ENCODE peak calls at places on chromosomes 3 and 15, in four cellular contexts. L, I, F and T are unnamed samples.

GRCh38 chr3:51445544-51446280 is 54.1 kb downstream of the DCAF1 start:
- DNase-seq in L (no peak), I (no peak), F (no peak), T (no peak)

GRCh38 chr3:195906865-195907729 is 1.3 kb downstream of the TNK2 start:
- DNase-seq in L (no peak), I (no peak), F (peak; percentile 19), T (peak; percentile 54)

GRCh38 chr15:33910741-33911140 is 57.6 kb upstream of the CHRM5 start:
- DNase-seq in L (no peak), I (no peak), F (peak; percentile 69), T (no peak)

GRCh38 chr3:112078125-112079083 is 7.8 kb upstream of the C3orf52 start:
- DNase-seq in L (no peak), I (no peak), F (no peak), T (no peak)

GRCh38 chr3:194365978-194366490 is 3.5 kb downstream of the LRRC15 start:
- DNase-seq in L (no peak), I (no peak), F (no peak), T (no peak)

GRCh38 chr3:65936908-65937638 is 101.6 kb downstream of the MAGI1 start:
- DNase-seq in L (no peak), I (no peak), F (no peak), T (no peak)

GRCh38 chr15:69976366-69976994 is 121.2 kb downstream of the TLE3 start:
- DNase-seq in L (peak; percentile 53), I (peak; percentile 70), F (peak; percentile 41), T (peak; percentile 70)

GRCh38 chr3:72487946-72488735 is 360.1 kb downstream of the SHQ1 start:
- DNase-seq in L (no peak), I (no peak), F (peak; percentile 15), T (no peak)

GRCh38 chr3:76038949-76039348 is 253.6 kb upstream of the ZNF717 start:
- DNase-seq in L (no peak), I (no peak), F (no peak), T (no peak)

GRCh38 chr15:68789921-68790575 is 30.6 kb downstream of the ANP32A start:
- DNase-seq in L (peak; percentile 75), I (no peak), F (peak; percentile 58), T (peak; percentile 95)

GRCh38 chr15:47179988-47180387 is 537.3 kb upstream of the SEMA6D start:
- DNase-seq in L (no peak), I (no peak), F (no peak), T (no peak)

GRCh38 chr15:73127302-73127936 is 75.2 kb downstream of the NEO1 start:
- DNase-seq in L (peak; percentile 50), I (peak; percentile 55), F (peak; percentile 30), T (peak; percentile 73)

GRCh38 chr3:110027446-110027845 is 690.1 kb upstream of the DPPA4 start:
- DNase-seq in L (no peak), I (no peak), F (peak; percentile 78), T (no peak)

GRCh38 chr3:16385151-16385550 is 120.1 kb downstream of the OXNAD1 start:
- DNase-seq in L (no peak), I (no peak), F (peak; percentile 45), T (no peak)

GRCh38 chr15:63104727-63105126 is 16.9 kb upstream of the LACTB start:
- DNase-seq in L (no peak), I (no peak), F (peak; percentile 53), T (no peak)

GRCh38 chr15:87604857-87605446 is 651.6 kb downstream of the NTRK3 start:
- DNase-seq in L (peak; percentile 53), I (no peak), F (no peak), T (peak; percentile 53)
- H4K5ac ChIP-seq in L (no peak overlapping the region), I (no peak overlapping the region), F (no peak overlapping the region), T (no peak overlapping the region)

GRCh38 chr15:40267670-40268069 is 15.2 kb downstream of the ANKRD63 start:
- DNase-seq in L (no peak), I (no peak), F (no peak), T (no peak)
- H3K56ac ChIP-seq in L (no peak overlapping the region), I (no peak overlapping the region), F (no peak overlapping the region), T (no peak overlapping the region)

GRCh38 chr15:85381850-85382751 is 1.7 kb downstream of the AKAP13 start:
- DNase-seq in L (no peak), I (no peak), F (no peak), T (no peak)
- H4K5ac ChIP-seq in L (no peak overlapping the region), I (no peak overlapping the region), F (no peak overlapping the region), T (no peak overlapping the region)

GRCh38 chr3:127150915-127151564 is 41.9 kb upstream of the PRR23E start:
- DNase-seq in L (no peak), I (no peak), F (no peak), T (no peak)
- H3K56ac ChIP-seq in L (no peak overlapping the region), I (no peak overlapping the region), F (no peak overlapping the region), T (no peak overlapping the region)

DNA sequence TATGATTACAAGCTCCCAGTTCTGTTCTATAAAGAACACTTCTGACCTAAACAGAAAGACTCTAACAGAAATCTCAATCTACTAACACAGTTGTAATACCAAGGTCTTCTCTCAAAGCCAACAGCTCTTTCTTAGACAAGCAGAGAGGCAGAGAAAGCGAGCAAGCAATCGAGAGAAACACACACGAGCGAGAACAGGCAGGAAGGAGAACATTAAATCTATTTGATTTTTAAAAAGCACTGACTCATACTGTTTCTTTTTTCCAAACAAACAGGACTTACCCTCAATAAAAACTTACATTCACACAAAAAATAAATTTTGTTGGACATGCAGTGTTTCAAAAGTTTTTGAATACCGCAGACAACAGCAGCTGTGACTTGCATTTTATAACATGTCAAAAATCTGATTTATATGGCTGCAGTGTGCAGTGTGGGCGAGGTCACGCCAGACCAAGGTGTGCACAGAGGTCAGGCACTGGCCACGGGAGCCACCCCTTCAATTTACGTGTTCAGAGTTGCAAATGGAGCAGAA is at the start of gene NRG4:
- DNase-seq in L (no peak), I (no peak), F (peak; percentile 6), T (no peak)
- H4K5ac ChIP-seq in L (no peak within 1 kb of the TSS), I (no peak within 1 kb of the TSS), F (no peak within 1 kb of the TSS), T (no peak within 1 kb of the TSS)

GRCh38 chr3:17562845-17563244 is 179.6 kb downstream of the TBC1D5 start:
- DNase-seq in L (no peak), I (no peak), F (no peak), T (no peak)
- H3K56ac ChIP-seq in L (no peak overlapping the region), I (no peak overlapping the region), F (no peak overlapping the region), T (no peak overlapping the region)

DNA sequence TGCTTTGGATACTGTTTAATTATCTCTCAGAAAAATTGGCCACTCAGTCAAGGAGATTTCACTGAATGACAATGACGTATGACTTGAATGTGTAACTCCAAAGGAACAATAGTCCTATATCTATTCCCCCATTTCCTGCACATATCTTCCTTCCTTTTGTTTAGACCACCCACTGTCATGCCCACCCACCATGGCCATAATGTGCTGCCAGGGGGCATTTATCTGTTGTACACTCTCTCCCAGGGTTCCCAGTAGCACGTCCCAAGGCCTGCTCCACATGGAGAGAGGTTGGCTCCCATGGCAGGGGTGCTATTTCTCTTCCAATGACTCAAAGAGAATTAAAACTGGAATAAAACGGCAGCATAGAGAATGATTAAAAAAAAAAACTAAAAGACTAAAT is 36.8 kb upstream of the CTNNB1 start:
- DNase-seq in L (no peak), I (no peak), F (no peak), T (no peak)
- H4K5ac ChIP-seq in L (no peak overlapping the region), I (no peak overlapping the region), F (no peak overlapping the region), T (no peak overlapping the region)